ENCODE peak calls at places on chromosomes 11 and 22, in nine cellular contexts. Z is coronary artery, T is A549, S is prostate gland, W is endothelial cell, B is tibial artery, C is B cell, K is nephron progenitor cell, R is omental fat pad. V is an unnamed sample.

GRCh38 chr22:35648066-35649025 is at the start of gene APOL6:
- DNase-seq in Z (no peak), T (peak), S (peak), W (no peak), B (no peak), C (peak), K (no peak), R (no peak), V (no peak)

GRCh38 chr11:6505577-6506240 is 8.6 kb downstream of the DNHD1 start:
- DNase-seq in Z (no peak), T (peak), S (peak), W (peak), B (no peak), C (no peak), K (no peak), R (no peak), V (no peak)

GRCh38 chr22:28750471-28750881 is 8.6 kb downstream of the HSCB start:
- DNase-seq in Z (no peak), T (no peak), S (no peak), W (no peak), B (no peak), C (no peak), K (no peak), R (no peak), V (no peak)

GRCh38 chr11:17443926-17444690 is 32.5 kb downstream of the ABCC8 start:
- DNase-seq in Z (no peak), T (no peak), S (no peak), W (no peak), B (no peak), C (no peak), K (no peak), R (no peak), V (no peak)

GRCh38 chr11:11505701-11506100 is 116.1 kb downstream of the GALNT18 start:
- DNase-seq in Z (no peak), T (no peak), S (no peak), W (no peak), B (no peak), C (no peak), K (no peak), R (no peak), V (no peak)

GRCh38 chr11:92886243-92886905 is 83.1 kb upstream of the MTNR1B start:
- DNase-seq in Z (no peak), T (peak), S (peak), W (peak), B (no peak), C (no peak), K (peak), R (no peak), V (no peak)

GRCh38 chr11:134640971-134641968 is 229.2 kb upstream of the B3GAT1 start:
- DNase-seq in Z (peak), T (no peak), S (no peak), W (no peak), B (peak), C (no peak), K (no peak), R (no peak), V (no peak)

GRCh38 chr11:29159552-29160465 is 857.0 kb downstream of the KCNA4 start:
- DNase-seq in Z (no peak), T (peak), S (peak), W (peak), B (no peak), C (no peak), K (peak), R (no peak), V (no peak)

GRCh38 chr11:109864161-109864661 is 229.0 kb upstream of the ZC3H12C start:
- DNase-seq in Z (no peak), T (no peak), S (no peak), W (no peak), B (no peak), C (no peak), K (peak), R (no peak), V (no peak)

GRCh38 chr22:46801826-46802607 is 39.6 kb downstream of the TBC1D22A start:
- DNase-seq in Z (no peak), T (no peak), S (no peak), W (no peak), B (peak), C (no peak), K (no peak), R (no peak), V (no peak)

GRCh38 chr22:38572065-38572464 is 2.1 kb upstream of the DMC1 start:
- DNase-seq in Z (no peak), T (peak), S (peak), W (peak), B (no peak), C (peak), K (peak), R (no peak), V (no peak)

GRCh38 chr11:3894128-3894731 is 38.8 kb downstream of the STIM1 start:
- DNase-seq in Z (no peak), T (no peak), S (no peak), W (no peak), B (no peak), C (peak), K (no peak), R (no peak), V (no peak)

GRCh38 chr11:7046474-7046873 is 26.2 kb downstream of the NLRP14 start:
- DNase-seq in Z (no peak), T (no peak), S (no peak), W (no peak), B (no peak), C (no peak), K (no peak), R (no peak), V (no peak)

GRCh38 chr11:57900315-57900714 is 123.4 kb upstream of the OR9Q1 start:
- DNase-seq in Z (no peak), T (peak), S (no peak), W (no peak), B (no peak), C (no peak), K (no peak), R (no peak), V (no peak)
- TF ChIP-seq CTCF in Z (no peak), T (no peak), S (no peak), W (no peak), B (no peak), C (no peak), K (no peak), R (no peak), V (no peak)

DNA sequence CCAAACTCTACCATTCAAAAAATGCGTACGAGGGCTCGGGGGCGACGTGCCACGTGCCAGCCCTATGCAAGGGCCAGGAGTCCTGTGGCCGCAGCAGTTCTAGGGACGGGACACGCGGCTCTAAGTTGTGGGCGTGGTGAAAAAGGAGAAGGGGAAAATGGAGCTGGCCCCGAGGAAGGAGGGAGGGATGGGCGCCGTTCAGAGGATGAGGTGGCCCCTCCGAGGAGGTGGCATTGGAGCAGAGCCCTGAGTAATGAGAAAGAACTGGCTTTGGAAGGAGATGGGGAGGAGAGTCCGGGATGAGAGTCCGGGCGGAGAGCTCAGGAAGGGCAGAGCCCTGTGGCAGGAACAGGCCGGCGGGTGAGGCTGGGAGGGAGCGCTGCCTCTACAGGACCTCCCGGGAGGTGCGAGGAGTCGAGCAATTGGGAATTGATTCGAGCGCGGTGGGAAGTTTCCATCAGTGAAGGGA is 21.0 kb downstream of the OTUB1 start:
- DNase-seq in Z (no peak), T (peak), S (no peak), W (no peak), B (no peak), C (peak), K (peak), R (no peak), V (no peak)
- TF ChIP-seq CTCF in Z (no peak), T (no peak), S (no peak), W (no peak), B (no peak), C (no peak), K (no peak), R (no peak), V (no peak)

GRCh38 chr11:100830295-100830694 is 143.2 kb downstream of the ARHGAP42 start:
- DNase-seq in Z (no peak), T (no peak), S (no peak), W (no peak), B (no peak), C (no peak), K (peak), R (no peak), V (no peak)

GRCh38 chr11:100825610-100826009 is 138.5 kb downstream of the ARHGAP42 start:
- DNase-seq in Z (no peak), T (no peak), S (no peak), W (no peak), B (no peak), C (no peak), K (no peak), R (no peak), V (no peak)

GRCh38 chr11:100831929-100832480 is 144.9 kb downstream of the ARHGAP42 start:
- DNase-seq in Z (no peak), T (no peak), S (no peak), W (no peak), B (peak), C (no peak), K (no peak), R (no peak), V (no peak)

GRCh38 chr11:100830978-100831732 is 144.1 kb downstream of the ARHGAP42 start:
- DNase-seq in Z (no peak), T (peak), S (no peak), W (no peak), B (no peak), C (no peak), K (no peak), R (no peak), V (no peak)

DNA sequence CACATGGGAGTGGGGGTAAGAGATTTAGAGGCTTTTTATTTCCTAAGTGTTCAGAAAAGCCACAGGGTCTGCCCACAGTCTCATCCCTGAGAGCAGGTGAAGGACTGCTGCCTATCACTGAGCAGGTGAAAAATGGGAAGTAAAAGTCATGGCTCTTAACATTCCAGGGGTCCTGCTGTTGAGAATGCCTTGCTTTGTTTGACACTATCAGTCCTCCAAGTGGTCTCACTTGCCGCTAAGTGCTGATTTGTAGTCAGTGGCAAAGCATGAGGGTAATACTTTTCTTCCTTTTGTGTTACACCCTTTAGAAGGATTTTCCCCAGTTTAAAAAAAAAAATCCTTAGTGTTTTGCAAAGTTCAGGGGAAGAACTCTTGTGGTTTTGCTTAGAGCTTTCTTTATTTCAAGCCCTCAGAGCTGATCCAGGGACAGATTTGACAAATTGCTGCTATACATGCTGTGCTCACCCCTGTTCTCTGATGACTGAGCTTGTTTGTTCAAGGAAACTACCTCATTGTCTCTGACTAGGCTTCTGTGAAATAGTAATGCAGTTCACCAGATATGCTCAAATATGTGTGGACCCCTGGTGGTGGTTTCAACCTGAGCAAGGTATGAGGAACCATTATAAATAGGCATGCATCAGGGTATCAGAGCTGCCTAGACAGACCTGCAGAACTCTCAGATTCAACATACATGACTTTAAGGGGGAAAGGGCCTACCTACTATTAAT is 141.0 kb downstream of the ARHGAP42 start:
- DNase-seq in Z (no peak), T (peak), S (no peak), W (peak), B (no peak), C (no peak), K (peak), R (no peak), V (no peak)
- TF ChIP-seq CTCF in Z (no peak), T (peak), S (no peak), W (peak), B (no peak), C (no peak), K (peak), R (no peak), V (peak)

DNA sequence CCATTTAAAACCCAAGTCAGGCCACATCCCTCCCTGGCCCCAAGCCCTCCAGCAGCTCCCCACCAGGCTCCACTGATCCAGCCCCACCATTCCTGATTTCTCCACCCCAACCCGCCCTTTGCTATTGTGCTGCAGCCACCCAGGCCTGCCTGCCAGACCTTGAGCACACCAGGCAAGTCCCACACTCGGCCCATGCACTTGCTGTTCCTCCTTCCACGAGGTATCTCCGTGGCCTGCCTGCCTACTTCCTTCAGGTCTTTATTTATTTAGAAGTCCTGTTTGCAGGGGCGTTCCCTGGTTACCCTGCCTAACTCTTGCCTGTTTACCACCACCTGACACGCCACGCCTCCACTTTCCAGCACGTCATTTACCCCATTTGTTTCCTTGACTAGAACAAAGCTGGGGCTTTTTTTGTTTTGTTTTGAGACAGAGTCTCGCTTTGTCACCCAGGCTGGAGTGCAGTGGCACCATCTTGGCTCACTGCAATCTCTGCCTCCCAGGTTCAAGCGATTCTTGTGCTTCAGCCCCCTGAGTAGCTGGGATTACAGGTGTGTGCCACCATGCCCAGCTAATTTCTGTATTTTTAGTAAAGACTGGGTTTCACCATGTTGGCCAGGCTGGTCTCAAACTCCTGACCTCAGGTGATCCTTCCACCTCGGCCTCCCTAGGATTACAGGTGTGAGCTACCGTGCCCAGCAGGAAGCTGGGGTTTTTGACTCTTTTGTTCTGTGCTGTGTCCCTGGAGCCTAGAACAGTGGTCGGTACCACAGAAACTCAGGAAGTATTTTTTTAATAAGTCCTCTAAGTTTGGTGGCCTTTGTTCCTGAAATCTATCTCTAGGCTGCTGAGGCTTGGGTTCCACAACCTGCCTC is 6.7 kb downstream of the CENPM start:
- DNase-seq in Z (no peak), T (peak), S (peak), W (peak), B (no peak), C (peak), K (no peak), R (no peak), V (no peak)
- TF ChIP-seq CTCF in Z (no peak), T (no peak), S (no peak), W (no peak), B (no peak), C (no peak), K (no peak), R (no peak), V (no peak)

GRCh38 chr11:14773755-14774154 is 118.3 kb downstream of the CYP2R1 start:
- DNase-seq in Z (no peak), T (peak), S (no peak), W (peak), B (no peak), C (no peak), K (no peak), R (no peak), V (no peak)
- TF ChIP-seq CTCF in Z (no peak), T (no peak), S (no peak), W (no peak), B (no peak), C (peak), K (no peak), R (no peak), V (peak)

V was measured in chondrocyte.